ENCODE peak calls at places on chromosomes 13 and 19, in four cellular contexts. X is GM12892, N is K562, B is GM12878. M is an unnamed sample.

GRCh38 chr13:21971662-21972635 is 301.1 kb downstream of the FGF9 start:
- DNase-seq in X (no peak), N (no peak), B (no peak), M (no peak)

GRCh38 chr13:22081430-22081829 is 410.6 kb downstream of the FGF9 start:
- DNase-seq in X (no peak), N (no peak), B (no peak), M (no peak)

GRCh38 chr19:2625434-2625833 is 77.1 kb downstream of the GNG7 start:
- DNase-seq in X (no peak), N (no peak), B (no peak), M (no peak)

GRCh38 chr19:6887326-6887725 is at the start of gene ADGRE1:
- DNase-seq in X (no peak), N (no peak), B (no peak), M (no peak)

GRCh38 chr19:33493401-33494275 is 28.0 kb downstream of the PEPD start:
- DNase-seq in X (no peak), N (no peak), B (no peak), M (no peak)

GRCh38 chr13:93227906-93228801 is 1.5 kb downstream of the GPC6 start:
- DNase-seq in X (no peak), N (peak; percentile 79), B (no peak), M (peak; percentile 13)

GRCh38 chr19:2969104-2969504 is 8.3 kb upstream of the TLE6 start:
- DNase-seq in X (no peak), N (no peak), B (no peak), M (no peak)

GRCh38 chr13:33296793-33297425 is 11.4 kb upstream of the STARD13 start:
- DNase-seq in X (no peak), N (no peak), B (no peak), M (no peak)

GRCh38 chr13:51122868-51123267 is 11.8 kb upstream of the C13orf42 start:
- DNase-seq in X (no peak), N (no peak), B (peak; percentile 9), M (no peak)

GRCh38 chr13:51818771-51819511 is 15.0 kb upstream of the DHRS12 start:
- DNase-seq in X (no peak), N (no peak), B (no peak), M (no peak)

GRCh38 chr13:46845146-46845545 is 48.2 kb upstream of the ESD start:
- DNase-seq in X (no peak), N (no peak), B (no peak), M (no peak)

GRCh38 chr13:109687559-109688448 is 98.6 kb downstream of the IRS2 start:
- DNase-seq in X (no peak), N (no peak), B (no peak), M (no peak)

GRCh38 chr13:40648040-40648439 is 18.4 kb downstream of the FOXO1 start:
- DNase-seq in X (no peak), N (no peak), B (no peak), M (no peak)

GRCh38 chr13:85665286-85665685 is 133.9 kb downstream of the SLITRK6 start:
- DNase-seq in X (no peak), N (no peak), B (no peak), M (no peak)

GRCh38 chr19:32067686-32068085 is 277.7 kb upstream of the ZNF507 start:
- DNase-seq in X (no peak), N (peak; percentile 24), B (no peak), M (no peak)

GRCh38 chr13:80923907-80924306 is 583.0 kb upstream of the SPRY2 start:
- DNase-seq in X (no peak), N (no peak), B (no peak), M (no peak)

GRCh38 chr19:31772915-31773314 is 423.7 kb upstream of the TSHZ3 start:
- DNase-seq in X (no peak), N (no peak), B (no peak), M (no peak)

GRCh38 chr19:51711702-51712101 is 12.1 kb downstream of the HAS1 start:
- DNase-seq in X (no peak), N (no peak), B (no peak), M (no peak)

GRCh38 chr13:48580185-48580803 is 47.4 kb upstream of the RCBTB2 start:
- DNase-seq in X (no peak), N (peak; percentile 29), B (no peak), M (no peak)

GRCh38 chr19:2282062-2282861 is at the start of gene PEAK3:
- DNase-seq in X (no peak), N (peak; percentile 68), B (no peak), M (no peak)

GRCh38 chr13:48661112-48661511 is 7.4 kb downstream of the CYSLTR2 start:
- DNase-seq in X (no peak), N (no peak), B (no peak), M (no peak)

GRCh38 chr13:112900691-112901091 is 68.3 kb upstream of the MCF2L start:
- DNase-seq in X (no peak), N (no peak), B (no peak), M (no peak)

GRCh38 chr13:112902669-112903068 is 66.3 kb upstream of the MCF2L start:
- DNase-seq in X (no peak), N (no peak), B (no peak), M (no peak)

GRCh38 chr13:112903606-112904195 is 65.3 kb upstream of the MCF2L start:
- DNase-seq in X (no peak), N (no peak), B (no peak), M (no peak)

GRCh38 chr13:112903071-112903577 is 65.9 kb upstream of the MCF2L start:
- DNase-seq in X (no peak), N (no peak), B (no peak), M (no peak)

DNA sequence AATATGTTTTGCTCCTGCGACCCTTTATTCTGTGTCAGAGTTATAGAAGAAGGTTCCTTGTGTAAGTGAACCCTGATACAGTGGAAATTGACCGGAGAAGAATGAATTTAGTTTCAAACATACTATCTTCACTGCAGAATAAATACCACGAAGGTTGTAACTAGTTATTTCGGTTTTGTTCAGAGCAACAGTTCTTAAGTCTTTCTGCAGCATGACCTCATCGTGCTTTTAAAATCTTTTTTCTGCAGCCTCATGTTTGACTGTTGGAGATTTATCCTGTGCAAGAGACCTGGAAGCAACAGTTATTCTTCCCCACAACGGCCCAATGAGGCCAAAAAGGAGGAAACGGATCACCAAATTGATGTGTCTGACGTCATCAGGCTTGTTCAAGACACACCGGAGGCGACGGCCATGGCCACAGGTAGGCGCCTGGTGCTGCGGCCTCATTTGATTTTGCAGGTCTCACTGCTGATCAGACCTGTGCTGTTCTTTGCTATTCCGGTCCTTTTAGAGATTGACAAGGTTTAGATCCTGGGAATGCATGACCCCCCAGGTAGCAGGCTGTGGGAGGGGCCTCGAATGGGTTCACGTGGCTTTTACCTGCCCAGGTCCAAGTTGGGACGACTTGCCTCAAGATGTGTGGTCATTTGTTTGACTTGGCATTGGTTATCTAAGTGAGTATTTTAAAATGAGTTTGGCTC is 66.9 kb upstream of the MCF2L start:
- DNase-seq in X (no peak), N (no peak), B (no peak), M (no peak)
- TF ChIP-seq POLR2A in X (no peak), N (no peak), B (no peak), M (no peak)

GRCh38 chr13:113647351-113648217 is 10.4 kb downstream of the ATP4B start:
- DNase-seq in X (no peak), N (no peak), B (no peak), M (no peak)
- TF ChIP-seq POLR2AphosphoS5 in X (no peak), N (no peak), B (no peak), M (no peak)

DNA sequence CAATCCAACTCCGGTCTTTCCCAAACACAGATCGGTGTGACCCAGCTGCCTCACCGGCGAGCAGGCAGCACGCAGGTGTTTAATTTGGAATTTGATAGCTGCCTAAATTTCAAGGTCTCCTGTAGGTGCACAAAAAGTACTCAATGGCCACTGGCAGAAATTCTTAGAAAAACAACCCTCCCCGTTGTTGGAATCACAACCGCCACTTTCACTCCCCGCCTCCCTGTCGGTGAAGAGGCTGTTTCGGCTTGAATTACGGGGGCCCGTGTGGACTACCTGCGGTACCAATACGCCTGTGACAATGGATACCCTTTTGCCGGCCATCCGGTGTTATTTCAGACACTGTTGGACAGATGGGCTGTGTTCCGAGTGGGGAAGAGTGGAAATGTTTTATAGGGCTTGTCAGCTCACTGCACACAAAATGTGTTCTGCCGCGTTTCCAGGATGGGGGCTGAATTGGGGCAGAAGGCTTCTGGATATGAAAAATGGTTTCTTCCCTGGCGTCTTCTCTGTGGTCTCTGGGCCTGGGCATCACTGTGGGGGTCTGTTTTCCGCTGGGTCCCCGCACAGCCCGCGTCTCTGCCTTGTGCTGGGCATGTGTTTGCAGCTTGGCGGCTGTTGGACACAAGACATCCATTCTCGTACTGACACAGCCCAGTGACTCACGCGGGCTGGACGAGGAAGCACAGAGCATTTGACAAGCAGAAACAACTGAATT is 45.4 kb downstream of the ZIC5 start:
- DNase-seq in X (no peak), N (no peak), B (no peak), M (no peak)
- TF ChIP-seq TAF1 in X (no peak), N (no peak), B (no peak), M (no peak)

GRCh38 chr19:42219812-42220750 is at the start of gene ZNF526:
- DNase-seq in X (peak; percentile 100), N (peak; percentile 100), B (peak; percentile 95), M (peak; percentile 100)

GRCh38 chr19:42220751-42221097 is 612 bp downstream of the ZNF526 start:
- DNase-seq in X (no peak), N (no peak), B (no peak), M (no peak)

GRCh38 chr19:42217522-42218442 is at the start of gene DEDD2:
- DNase-seq in X (peak; percentile 95), N (peak; percentile 96), B (peak; percentile 96), M (peak; percentile 97)

GRCh38 chr19:42214810-42215209 is 2.7 kb downstream of the DEDD2 start:
- DNase-seq in X (no peak), N (no peak), B (no peak), M (no peak)

GRCh38 chr19:42216653-42217521 is 590 bp downstream of the DEDD2 start:
- DNase-seq in X (no peak), N (peak; percentile 66), B (no peak), M (peak; percentile 54)
- TF ChIP-seq POLR2A in X (no peak), N (no peak), B (peak; percentile 16), M (no peak)

GRCh38 chr13:96966415-96967102 is 27.7 kb downstream of the OXGR1 start:
- DNase-seq in X (no peak), N (no peak), B (no peak), M (no peak)
- TF ChIP-seq POLR2AphosphoS5 in X (no peak), N (no peak), B (no peak), M (no peak)

GRCh38 chr19:10255358-10255757 is 3.3 kb downstream of the MRPL4 start:
- DNase-seq in X (no peak), N (no peak), B (no peak), M (no peak)

GRCh38 chr19:10258080-10258710 is 6.2 kb downstream of the MRPL4 start:
- DNase-seq in X (no peak), N (no peak), B (no peak), M (no peak)

GRCh38 chr19:10256970-10257615 is 5.1 kb downstream of the MRPL4 start:
- DNase-seq in X (no peak), N (no peak), B (no peak), M (no peak)

GRCh38 chr19:10254244-10254643 is 2.2 kb downstream of the MRPL4 start:
- DNase-seq in X (no peak), N (no peak), B (no peak), M (no peak)

GRCh38 chr19:10256551-10256950 is 4.5 kb downstream of the MRPL4 start:
- DNase-seq in X (no peak), N (no peak), B (no peak), M (no peak)
- TF ChIP-seq TAF1 in X (no peak), N (no peak), B (no peak), M (no peak)

M was measured in GM12891.